ENCODE peak calls at places on chromosome 7, in ten cellular contexts. One of them, this sample, is unnamed.

GRCh38 chr7:151704969-151705743 is 171.8 kb downstream of the PRKAG2 start:
- DNase-seq in stimulated activated CD8-positive, alpha-beta memory T cell treated with anti-CD3 and anti-CD28 coated beads, Interleukin-4, amount 100 ng/mL, for 24 hours: no peak
- DNase-seq in GM04504: no peak
- DNase-seq in fibroblast of the conjunctiva: no peak
- DNase-seq in BJ: no peak
- DNase-seq in DND-41: no peak
- DNase-seq in ureter: no peak
- DNase-seq in nephron progenitor cell: peak; percentile 39
- DNase-seq in retinal pigment epithelial cell: no peak
- DNase-seq in EH: no peak
- DNase-seq in this sample: no peak

GRCh38 chr7:152647009-152647408 is 28.9 kb downstream of the XRCC2 start:
- DNase-seq in nephron progenitor cell: no peak
- DNase-seq in stimulated activated CD8-positive, alpha-beta memory T cell treated with anti-CD3 and anti-CD28 coated beads, Interleukin-4, amount 100 ng/mL, for 24 hours: no peak
- DNase-seq in fibroblast of the conjunctiva: no peak
- DNase-seq in ureter: no peak
- DNase-seq in DND-41: no peak
- DNase-seq in retinal pigment epithelial cell: no peak
- DNase-seq in EH: no peak
- DNase-seq in BJ: no peak
- DNase-seq in GM04504: no peak
- DNase-seq in this sample: no peak

GRCh38 chr7:1531263-1531978 is 919 bp downstream of the MAFK start:
- DNase-seq in fibroblast of the conjunctiva: no peak
- DNase-seq in retinal pigment epithelial cell: no peak
- DNase-seq in ureter: no peak
- DNase-seq in stimulated activated CD8-positive, alpha-beta memory T cell treated with anti-CD3 and anti-CD28 coated beads, Interleukin-4, amount 100 ng/mL, for 24 hours: no peak
- DNase-seq in DND-41: peak; percentile 29
- DNase-seq in nephron progenitor cell: peak; percentile 48
- DNase-seq in GM04504: no peak
- DNase-seq in EH: peak; percentile 45
- DNase-seq in BJ: no peak
- DNase-seq in this sample: no peak

GRCh38 chr7:143345428-143345900 is 17.0 kb downstream of the FAM131B start:
- DNase-seq in DND-41: no peak
- DNase-seq in BJ: no peak
- DNase-seq in GM04504: no peak
- DNase-seq in fibroblast of the conjunctiva: peak; percentile 6
- DNase-seq in nephron progenitor cell: peak; percentile 78
- DNase-seq in retinal pigment epithelial cell: no peak
- DNase-seq in EH: peak; percentile 9
- DNase-seq in stimulated activated CD8-positive, alpha-beta memory T cell treated with anti-CD3 and anti-CD28 coated beads, Interleukin-4, amount 100 ng/mL, for 24 hours: peak; percentile 40
- DNase-seq in ureter: no peak
- DNase-seq in this sample: no peak

GRCh38 chr7:134991469-134992339 is 5.4 kb downstream of the AGBL3 start:
- DNase-seq in DND-41: no peak
- DNase-seq in retinal pigment epithelial cell: no peak
- DNase-seq in fibroblast of the conjunctiva: no peak
- DNase-seq in GM04504: no peak
- DNase-seq in stimulated activated CD8-positive, alpha-beta memory T cell treated with anti-CD3 and anti-CD28 coated beads, Interleukin-4, amount 100 ng/mL, for 24 hours: no peak
- DNase-seq in nephron progenitor cell: no peak
- DNase-seq in EH: peak; percentile 11
- DNase-seq in BJ: no peak
- DNase-seq in ureter: no peak
- DNase-seq in this sample: no peak

GRCh38 chr7:158271646-158272045 is 316.0 kb downstream of the PTPRN2 start:
- DNase-seq in DND-41: no peak
- DNase-seq in BJ: no peak
- DNase-seq in retinal pigment epithelial cell: no peak
- DNase-seq in EH: no peak
- DNase-seq in stimulated activated CD8-positive, alpha-beta memory T cell treated with anti-CD3 and anti-CD28 coated beads, Interleukin-4, amount 100 ng/mL, for 24 hours: no peak
- DNase-seq in GM04504: no peak
- DNase-seq in fibroblast of the conjunctiva: no peak
- DNase-seq in ureter: no peak
- DNase-seq in nephron progenitor cell: no peak
- DNase-seq in this sample: no peak

GRCh38 chr7:75559355-75559986 is 67.4 kb downstream of the SPDYE5 start:
- DNase-seq in fibroblast of the conjunctiva: no peak
- DNase-seq in retinal pigment epithelial cell: no peak
- DNase-seq in stimulated activated CD8-positive, alpha-beta memory T cell treated with anti-CD3 and anti-CD28 coated beads, Interleukin-4, amount 100 ng/mL, for 24 hours: no peak
- DNase-seq in DND-41: no peak
- DNase-seq in GM04504: no peak
- DNase-seq in BJ: no peak
- DNase-seq in EH: no peak
- DNase-seq in ureter: no peak
- DNase-seq in nephron progenitor cell: peak; percentile 33
- DNase-seq in this sample: no peak

GRCh38 chr7:92749327-92749730 is 87.0 kb downstream of the CDK6 start:
- DNase-seq in DND-41: no peak
- DNase-seq in ureter: no peak
- DNase-seq in BJ: no peak
- DNase-seq in retinal pigment epithelial cell: no peak
- DNase-seq in stimulated activated CD8-positive, alpha-beta memory T cell treated with anti-CD3 and anti-CD28 coated beads, Interleukin-4, amount 100 ng/mL, for 24 hours: no peak
- DNase-seq in nephron progenitor cell: no peak
- DNase-seq in GM04504: no peak
- DNase-seq in EH: peak; percentile 30
- DNase-seq in fibroblast of the conjunctiva: no peak
- DNase-seq in this sample: no peak

GRCh38 chr7:44187636-44188416 is 1.4 kb downstream of the GCK start:
- DNase-seq in stimulated activated CD8-positive, alpha-beta memory T cell treated with anti-CD3 and anti-CD28 coated beads, Interleukin-4, amount 100 ng/mL, for 24 hours: no peak
- DNase-seq in GM04504: no peak
- DNase-seq in DND-41: no peak
- DNase-seq in BJ: no peak
- DNase-seq in retinal pigment epithelial cell: no peak
- DNase-seq in ureter: no peak
- DNase-seq in EH: no peak
- DNase-seq in nephron progenitor cell: no peak
- DNase-seq in fibroblast of the conjunctiva: no peak
- DNase-seq in this sample: no peak

GRCh38 chr7:6166443-6166871 is 106.0 kb downstream of the CYTH3 start:
- DNase-seq in DND-41: no peak
- DNase-seq in stimulated activated CD8-positive, alpha-beta memory T cell treated with anti-CD3 and anti-CD28 coated beads, Interleukin-4, amount 100 ng/mL, for 24 hours: no peak
- DNase-seq in fibroblast of the conjunctiva: no peak
- DNase-seq in ureter: no peak
- DNase-seq in GM04504: no peak
- DNase-seq in nephron progenitor cell: peak; percentile 34
- DNase-seq in EH: no peak
- DNase-seq in retinal pigment epithelial cell: no peak
- DNase-seq in BJ: no peak
- DNase-seq in this sample: no peak

GRCh38 chr7:151660141-151660540 is 140.4 kb upstream of the RHEB start:
- DNase-seq in GM04504: no peak
- DNase-seq in ureter: no peak
- DNase-seq in DND-41: no peak
- DNase-seq in BJ: no peak
- DNase-seq in stimulated activated CD8-positive, alpha-beta memory T cell treated with anti-CD3 and anti-CD28 coated beads, Interleukin-4, amount 100 ng/mL, for 24 hours: no peak
- DNase-seq in nephron progenitor cell: no peak
- DNase-seq in EH: peak; percentile 58
- DNase-seq in fibroblast of the conjunctiva: no peak
- DNase-seq in retinal pigment epithelial cell: no peak
- DNase-seq in this sample: no peak

GRCh38 chr7:121394709-121395140 is 1.4 kb downstream of the FAM3C start:
- DNase-seq in DND-41: no peak
- DNase-seq in nephron progenitor cell: no peak
- DNase-seq in ureter: no peak
- DNase-seq in fibroblast of the conjunctiva: no peak
- DNase-seq in BJ: no peak
- DNase-seq in retinal pigment epithelial cell: no peak
- DNase-seq in stimulated activated CD8-positive, alpha-beta memory T cell treated with anti-CD3 and anti-CD28 coated beads, Interleukin-4, amount 100 ng/mL, for 24 hours: no peak
- DNase-seq in EH: no peak
- DNase-seq in GM04504: no peak
- DNase-seq in this sample: no peak

This sample was measured in pulmonary artery endothelial cell.